ENCODE peak calls at places on chromosome 21, in four cellular contexts. Q is right cardiac atrium; O is activated CD4-positive, alpha-beta T cell treated with anti-CD3 and anti-CD28 coated beads for 24 hours; X is Caki2. N is an unnamed sample.

GRCh38 chr21:46083271-46084040 is 14.5 kb upstream of the COL6A2 start:
- DNase-seq in Q (peak), O (no peak), X (no peak), N (no peak)

GRCh38 chr21:36835383-36835795 is 131.1 kb downstream of the HLCS start:
- DNase-seq in Q (no peak), O (no peak), X (no peak), N (no peak)

GRCh38 chr21:38796426-38796825 is 9.3 kb upstream of the ETS2 start:
- DNase-seq in Q (no peak), O (no peak), X (peak), N (no peak)

GRCh38 chr21:14073615-14074014 is 137.1 kb downstream of the LIPI start:
- DNase-seq in Q (no peak), O (no peak), X (no peak), N (no peak)

GRCh38 chr21:25191141-25191540 is 416.1 kb downstream of the MRPL39 start:
- DNase-seq in Q (no peak), O (no peak), X (no peak), N (no peak)

GRCh38 chr21:34908424-34909055 is 140.6 kb downstream of the RUNX1 start:
- DNase-seq in Q (no peak), O (no peak), X (no peak), N (peak)

GRCh38 chr21:40381111-40381510 is 465.8 kb downstream of the DSCAM start:
- DNase-seq in Q (no peak), O (no peak), X (no peak), N (no peak)

GRCh38 chr21:36792505-36792967 is 93.6 kb downstream of the SIM2 start:
- DNase-seq in Q (no peak), O (no peak), X (peak), N (no peak)

GRCh38 chr21:44255519-44255981 is 6.1 kb downstream of the DNMT3L start:
- DNase-seq in Q (no peak), O (no peak), X (no peak), N (no peak)

GRCh38 chr21:34511787-34512451 is at the start of gene KCNE1:
- DNase-seq in Q (peak), O (no peak), X (no peak), N (peak)

GRCh38 chr21:45511661-45512431 is 30.4 kb downstream of the SLC19A1 start:
- DNase-seq in Q (peak), O (no peak), X (no peak), N (no peak)

GRCh38 chr21:46183910-46184624 is at the start of gene SPATC1L:
- DNase-seq in Q (peak), O (peak), X (peak), N (peak)

GRCh38 chr21:31142600-31142999 is 104.3 kb upstream of the KRTAP19-8 start:
- DNase-seq in Q (no peak), O (no peak), X (no peak), N (no peak)

GRCh38 chr21:21001591-21002100 is 3.4 kb downstream of the NCAM2 start:
- DNase-seq in Q (no peak), O (no peak), X (no peak), N (no peak)

GRCh38 chr21:17370750-17371325 is 142.0 kb upstream of the CXADR start:
- DNase-seq in Q (no peak), O (no peak), X (no peak), N (no peak)

GRCh38 chr21:33078907-33079582 is 9.1 kb downstream of the OLIG1 start:
- DNase-seq in Q (no peak), O (no peak), X (peak), N (peak)

GRCh38 chr21:45357436-45358260 is 47.3 kb upstream of the COL18A1 start:
- DNase-seq in Q (peak), O (no peak), X (no peak), N (no peak)